ENCODE peak calls at places on chromosomes 13 and 19, in ten cellular contexts. H, L, K, R, D, X, F, J, V and Q are unnamed samples.

GRCh38 chr13:51618626-51619025 is 34.4 kb downstream of the WDFY2 start:
- DNase-seq in H (no peak), L (no peak), K (no peak), R (no peak), D (peak), X (no peak), F (no peak), J (no peak), V (no peak), Q (no peak)

GRCh38 chr13:113916330-113916815 is 52.5 kb upstream of the GAS6 start:
- DNase-seq in H (peak), L (no peak), K (peak), R (no peak), D (peak), X (no peak), F (no peak), J (no peak), V (no peak), Q (no peak)

GRCh38 chr13:41942462-41943094 is 18.3 kb downstream of the VWA8 start:
- DNase-seq in H (peak), L (no peak), K (peak), R (no peak), D (peak), X (no peak), F (peak), J (no peak), V (no peak), Q (no peak)

GRCh38 chr19:33405491-33406461 is 32.3 kb downstream of the CEBPG start:
- DNase-seq in H (peak), L (peak), K (no peak), R (no peak), D (no peak), X (peak), F (peak), J (no peak), V (no peak), Q (no peak)

GRCh38 chr13:110382229-110382628 is 75.1 kb downstream of the COL4A2 start:
- DNase-seq in H (no peak), L (no peak), K (peak), R (no peak), D (peak), X (no peak), F (no peak), J (no peak), V (no peak), Q (no peak)

GRCh38 chr13:76667551-76667950 is 218.7 kb downstream of the KCTD12 start:
- DNase-seq in H (no peak), L (peak), K (peak), R (no peak), D (peak), X (no peak), F (no peak), J (no peak), V (no peak), Q (no peak)

GRCh38 chr19:49862411-49863253 is 4.7 kb downstream of the PNKP start:
- DNase-seq in H (no peak), L (no peak), K (no peak), R (no peak), D (no peak), X (no peak), F (peak), J (no peak), V (peak), Q (no peak)

GRCh38 chr13:112452380-112453206 is 76.4 kb downstream of the SPACA7 start:
- DNase-seq in H (no peak), L (no peak), K (no peak), R (no peak), D (no peak), X (no peak), F (no peak), J (no peak), V (no peak), Q (peak)

GRCh38 chr19:28169168-28169862 is 1043.6 kb downstream of the UQCRFS1 start:
- DNase-seq in H (no peak), L (no peak), K (no peak), R (no peak), D (no peak), X (no peak), F (no peak), J (no peak), V (no peak), Q (no peak)

GRCh38 chr19:47210689-47211316 is 20.2 kb downstream of the BBC3 start:
- DNase-seq in H (peak), L (peak), K (peak), R (no peak), D (peak), X (peak), F (peak), J (peak), V (peak), Q (peak)

GRCh38 chr19:45349126-45349415 is 8.5 kb downstream of the KLC3 start:
- DNase-seq in H (no peak), L (no peak), K (no peak), R (no peak), D (no peak), X (no peak), F (no peak), J (no peak), V (no peak), Q (no peak)

GRCh38 chr19:39327990-39328705 is 7.5 kb upstream of the LRFN1 start:
- DNase-seq in H (peak), L (peak), K (peak), R (no peak), D (peak), X (peak), F (peak), J (peak), V (peak), Q (peak)

GRCh38 chr13:30222253-30222652 is 85.1 kb downstream of the KATNAL1 start:
- DNase-seq in H (no peak), L (no peak), K (peak), R (no peak), D (no peak), X (no peak), F (no peak), J (no peak), V (no peak), Q (no peak)

GRCh38 chr13:50787316-50788195 is 55.9 kb downstream of the DLEU7 start:
- DNase-seq in H (no peak), L (no peak), K (no peak), R (no peak), D (no peak), X (no peak), F (no peak), J (no peak), V (no peak), Q (no peak)

GRCh38 chr13:102951808-102952207 is 106.0 kb downstream of the ERCC5 start:
- DNase-seq in H (no peak), L (no peak), K (no peak), R (no peak), D (no peak), X (no peak), F (no peak), J (no peak), V (no peak), Q (no peak)

GRCh38 chr13:32587774-32588165 is 1.5 kb downstream of the PDS5B start:
- DNase-seq in H (no peak), L (no peak), K (peak), R (no peak), D (peak), X (no peak), F (no peak), J (no peak), V (no peak), Q (no peak)

GRCh38 chr19:55146078-55146647 is 2.8 kb downstream of the TNNT1 start:
- DNase-seq in H (peak), L (no peak), K (peak), R (peak), D (peak), X (peak), F (no peak), J (no peak), V (peak), Q (no peak)

DNA sequence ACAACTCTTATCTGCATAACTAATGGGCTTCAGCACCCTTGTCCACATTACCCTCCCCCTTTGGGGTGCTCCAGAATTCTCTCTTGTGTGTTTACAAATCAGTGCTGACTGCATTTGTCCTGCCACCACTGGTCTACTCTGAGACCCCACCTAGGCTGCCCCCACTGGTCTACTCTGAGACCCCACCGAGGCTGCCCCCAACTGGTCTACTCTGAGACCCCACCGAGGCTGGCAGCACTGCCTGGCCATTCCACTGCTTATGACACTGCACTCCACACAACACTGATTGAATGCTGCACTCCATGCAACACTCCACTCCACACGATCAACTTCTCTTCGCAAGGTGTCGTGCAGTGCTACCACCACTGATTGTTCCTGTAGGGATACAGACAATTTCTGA is 1459.2 kb upstream of the SLC10A2 start:
- DNase-seq in H (no peak), L (no peak), K (no peak), R (no peak), D (no peak), X (no peak), F (no peak), J (no peak), V (no peak), Q (no peak)
- TF ChIP-seq CTCF in H (no peak), L (no peak), K (no peak), R (no peak), D (no peak), X (no peak), F (no peak), J (no peak), V (no peak), Q (no peak)

DNA sequence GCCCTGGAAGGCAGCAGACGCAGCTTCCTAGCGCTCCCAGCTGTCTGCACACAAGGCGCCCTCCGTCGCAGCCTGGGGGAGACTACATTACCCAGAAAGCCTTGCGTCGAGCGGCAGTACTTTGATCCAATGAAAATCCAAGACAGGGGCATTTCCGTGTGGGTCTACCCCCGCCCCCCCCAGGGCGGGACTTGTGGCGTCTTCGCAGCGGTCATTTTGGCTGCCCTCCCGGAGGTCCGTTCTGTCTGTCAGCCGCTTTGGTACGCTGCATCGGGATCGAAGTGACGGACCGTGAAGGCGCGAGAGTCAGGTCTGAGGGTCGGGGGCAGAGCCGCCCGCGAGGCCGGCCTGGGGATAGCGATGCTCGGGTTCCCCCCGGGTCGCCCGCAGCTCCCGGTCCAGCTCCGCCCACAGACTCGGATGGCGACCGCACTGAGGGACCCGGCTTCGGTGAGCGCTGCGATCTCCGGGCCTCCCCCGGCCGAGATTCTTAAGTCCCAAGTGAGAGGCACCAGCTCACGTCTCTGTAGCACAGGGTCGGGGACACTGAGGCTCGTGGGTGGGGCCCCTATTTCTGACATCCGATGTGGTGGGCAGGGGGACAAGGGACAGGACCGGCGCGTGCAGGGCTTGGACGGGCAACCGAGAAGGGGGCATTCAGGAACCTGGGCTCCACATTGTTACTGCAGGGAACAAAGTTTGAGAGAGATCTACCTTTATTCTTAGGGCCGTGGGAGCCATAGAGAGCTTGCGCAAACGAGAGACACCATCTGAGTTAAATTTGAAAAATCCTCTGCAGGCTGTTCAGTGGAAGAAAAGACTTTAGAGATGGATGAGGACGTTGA is at the start of gene ZNF211:
- DNase-seq in H (peak), L (peak), K (peak), R (peak), D (peak), X (peak), F (peak), J (peak), V (peak), Q (peak)
- TF ChIP-seq CTCF in H (no peak), L (no peak), K (no peak), R (no peak), D (no peak), X (no peak), F (no peak), J (no peak), V (peak), Q (no peak)

DNA sequence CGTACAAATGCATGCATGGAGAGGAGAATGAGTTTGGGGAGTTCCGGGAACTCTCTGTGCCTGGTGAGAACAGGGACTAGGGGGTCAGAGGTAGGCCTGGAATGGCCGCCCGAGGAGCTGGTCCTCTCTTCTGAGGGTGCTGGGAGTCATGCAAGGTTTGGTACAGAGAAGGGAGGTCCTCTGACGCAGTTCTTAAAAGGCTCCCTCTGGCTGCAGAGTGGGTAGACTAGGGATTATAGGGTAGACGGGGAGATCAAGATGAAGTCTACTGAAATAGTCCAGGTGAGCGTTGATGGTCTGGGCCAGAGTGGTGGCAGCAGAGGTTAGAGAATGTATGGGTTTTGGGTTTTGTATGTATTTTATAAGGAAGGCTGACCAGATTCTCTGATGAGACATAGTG is 796 bp downstream of the ZNF304 start:
- DNase-seq in H (no peak), L (no peak), K (peak), R (no peak), D (no peak), X (peak), F (no peak), J (no peak), V (peak), Q (no peak)
- TF ChIP-seq CTCF in H (no peak), L (no peak), K (peak), R (no peak), D (no peak), X (no peak), F (no peak), J (no peak), V (no peak), Q (no peak)

GRCh38 chr19:16373079-16373478 is 48.5 kb downstream of the KLF2 start:
- DNase-seq in H (no peak), L (no peak), K (no peak), R (no peak), D (no peak), X (no peak), F (no peak), J (no peak), V (no peak), Q (no peak)

GRCh38 chr19:16372065-16372915 is 47.7 kb downstream of the KLF2 start:
- DNase-seq in H (no peak), L (no peak), K (no peak), R (no peak), D (no peak), X (no peak), F (no peak), J (no peak), V (no peak), Q (no peak)

GRCh38 chr19:16373989-16374388 is 49.4 kb downstream of the KLF2 start:
- DNase-seq in H (no peak), L (no peak), K (no peak), R (no peak), D (no peak), X (no peak), F (no peak), J (no peak), V (no peak), Q (no peak)

GRCh38 chr19:16374436-16374835 is 49.8 kb downstream of the KLF2 start:
- DNase-seq in H (no peak), L (no peak), K (no peak), R (no peak), D (no peak), X (no peak), F (no peak), J (no peak), V (no peak), Q (no peak)

GRCh38 chr19:16373539-16373938 is 48.9 kb downstream of the KLF2 start:
- DNase-seq in H (no peak), L (peak), K (peak), R (no peak), D (peak), X (no peak), F (no peak), J (no peak), V (no peak), Q (no peak)
- TF ChIP-seq CTCF in H (no peak), L (no peak), K (no peak), R (no peak), D (no peak), X (no peak), F (no peak), J (no peak), V (no peak), Q (no peak)

GRCh38 chr13:63190219-63190618 is 1774.6 kb upstream of the PCDH20 start:
- DNase-seq in H (no peak), L (no peak), K (no peak), R (no peak), D (no peak), X (no peak), F (no peak), J (no peak), V (no peak), Q (no peak)
- TF ChIP-seq CTCF in H (no peak), L (no peak), K (no peak), R (no peak), D (no peak), X (no peak), F (no peak), J (no peak), V (no peak), Q (no peak)

DNA sequence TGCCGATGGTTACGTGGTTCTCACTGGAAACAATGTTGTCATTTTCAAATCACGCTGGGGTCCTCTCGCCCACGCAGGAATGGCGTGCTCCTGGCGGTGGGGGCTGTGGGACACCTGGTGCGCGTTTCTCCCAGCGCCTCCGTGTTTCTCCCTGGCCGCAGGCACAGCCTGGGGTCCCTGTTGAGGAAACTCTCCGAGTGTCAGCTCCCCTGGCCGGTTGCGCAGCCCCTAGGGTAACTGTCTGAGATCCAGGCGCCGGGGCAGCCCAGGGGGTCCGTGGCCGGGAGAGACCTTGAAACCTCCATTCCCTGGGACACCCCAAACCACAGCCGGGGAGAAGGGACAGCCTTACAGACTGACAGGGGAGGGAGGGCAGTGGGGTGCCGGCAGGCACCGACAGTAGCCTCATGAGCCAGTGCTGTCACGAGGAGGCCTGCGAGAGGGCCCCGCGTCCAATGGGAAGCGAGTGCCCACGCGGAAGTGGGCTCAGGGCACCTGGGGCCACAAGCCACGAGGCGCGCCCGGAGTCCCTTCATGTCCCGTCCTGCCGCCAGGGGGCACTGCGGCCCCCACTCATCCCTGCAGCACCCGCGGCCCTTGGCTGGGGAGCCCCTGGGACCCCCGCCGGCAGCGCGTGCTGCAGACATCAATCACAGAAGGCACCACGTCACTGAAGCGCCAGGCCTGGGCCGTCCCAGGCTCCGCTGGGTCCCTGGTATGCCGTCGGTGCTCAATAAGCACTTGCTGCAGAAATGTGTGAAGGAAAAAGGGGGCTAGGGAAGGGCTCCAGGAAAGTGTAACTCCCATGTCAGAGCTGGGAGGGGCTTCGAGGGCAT is 9.5 kb downstream of the ADAMTSL5 start:
- DNase-seq in H (peak), L (no peak), K (peak), R (no peak), D (peak), X (peak), F (peak), J (no peak), V (peak), Q (peak)
- TF ChIP-seq CTCF in H (peak), L (peak), K (peak), R (no peak), D (peak), X (peak), F (peak), J (peak), V (peak), Q (peak)

GRCh38 chr19:42324655-42325307 is 654 bp upstream of the MEGF8 start:
- DNase-seq in H (no peak), L (no peak), K (no peak), R (no peak), D (no peak), X (no peak), F (peak), J (no peak), V (no peak), Q (no peak)

GRCh38 chr19:42327381-42327780 is 1.9 kb downstream of the MEGF8 start:
- DNase-seq in H (no peak), L (no peak), K (no peak), R (no peak), D (no peak), X (no peak), F (no peak), J (no peak), V (no peak), Q (no peak)

GRCh38 chr19:42326969-42327368 is 1.5 kb downstream of the MEGF8 start:
- DNase-seq in H (no peak), L (no peak), K (no peak), R (no peak), D (no peak), X (no peak), F (no peak), J (no peak), V (no peak), Q (no peak)

GRCh38 chr19:42325308-42325895 is at the start of gene MEGF8:
- DNase-seq in H (peak), L (peak), K (peak), R (peak), D (peak), X (peak), F (peak), J (peak), V (peak), Q (peak)

DNA sequence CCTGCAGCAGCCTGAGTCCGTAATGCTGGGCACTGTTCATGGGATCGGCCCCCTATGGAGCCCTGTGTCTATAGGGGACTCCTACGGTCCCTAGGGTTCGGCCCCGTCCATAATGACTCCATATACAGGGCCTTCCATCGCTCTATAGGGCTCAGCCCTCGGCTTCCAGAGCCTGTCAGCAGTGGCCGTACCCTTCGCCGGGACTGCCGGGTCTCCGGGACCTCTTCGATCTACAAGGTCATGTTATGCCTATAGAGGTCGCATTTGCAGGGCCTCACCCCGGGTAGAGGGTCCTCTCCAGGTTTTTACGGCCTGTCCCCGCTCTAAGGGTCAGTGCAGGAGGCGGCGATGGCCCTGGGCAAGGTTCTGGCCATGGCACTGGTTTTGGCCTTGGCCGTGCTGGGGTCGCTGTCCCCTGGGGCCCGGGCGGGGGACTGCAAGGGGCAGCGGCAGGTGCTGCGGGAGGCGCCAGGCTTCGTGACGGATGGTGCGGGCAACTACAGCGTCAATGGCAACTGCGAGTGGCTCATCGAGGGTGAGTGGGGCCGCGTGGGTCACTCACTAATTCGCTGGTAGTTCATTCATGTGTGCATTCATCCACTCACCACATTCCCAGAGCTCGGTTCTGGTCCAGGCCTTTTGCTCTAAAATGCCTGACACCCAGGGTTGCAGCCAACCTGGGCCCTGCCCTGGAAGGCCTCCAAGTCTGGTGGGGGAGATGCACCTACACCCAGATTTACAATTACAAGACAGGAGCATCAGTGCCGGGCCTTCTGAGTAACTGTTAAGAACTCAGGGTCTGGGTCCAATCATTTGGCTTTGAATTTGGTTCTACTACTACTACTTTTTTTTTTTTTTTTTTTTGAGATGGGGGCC is 699 bp downstream of the MEGF8 start:
- DNase-seq in H (no peak), L (no peak), K (no peak), R (no peak), D (no peak), X (peak), F (peak), J (no peak), V (peak), Q (no peak)
- TF ChIP-seq CTCF in H (no peak), L (no peak), K (no peak), R (no peak), D (no peak), X (no peak), F (peak), J (peak), V (no peak), Q (no peak)